ENCODE peak calls at places on chromosomes 13 and 19, in nine cellular contexts. M is cardiac fibroblast; Q is heart right ventricle; X is activated naive CD8-positive, alpha-beta T cell treated with anti-CD3 and anti-CD28 coated beads, Interleukin-2, amount 50 U/mL, for 24 hours; S is lower lobe of right lung; N is body of pancreas; P is activated T-cell treated with anti-CD3 and anti-CD28 coated beads, Interleukin-2, amount 50 U/mL, for 72 hours; Y is psoas muscle; C is left lung. T is an unnamed sample.

GRCh38 chr13:111395511-111396393 is 75.3 kb downstream of the TEX29 start:
- DNase-seq in M (no peak), Q (no peak), X (no peak), S (no peak), N (no peak), P (no peak), Y (no peak), C (no peak), T (no peak)

GRCh38 chr19:47107953-47108746 is 5.4 kb downstream of the ZC3H4 start:
- DNase-seq in M (peak), Q (no peak), X (no peak), S (no peak), N (no peak), P (no peak), Y (no peak), C (no peak), T (no peak)

GRCh38 chr19:13398780-13399726 is 107.2 kb downstream of the CACNA1A start:
- DNase-seq in M (peak), Q (no peak), X (no peak), S (no peak), N (no peak), P (no peak), Y (no peak), C (no peak), T (no peak)

GRCh38 chr19:17830567-17831418 is 9.5 kb upstream of the INSL3 start:
- DNase-seq in M (peak), Q (peak), X (peak), S (peak), N (peak), P (peak), Y (peak), C (peak), T (no peak)

GRCh38 chr19:33810821-33811220 is 14.2 kb downstream of the KCTD15 start:
- DNase-seq in M (no peak), Q (no peak), X (no peak), S (no peak), N (no peak), P (no peak), Y (no peak), C (no peak), T (no peak)

GRCh38 chr13:73870970-73871935 is 263.0 kb downstream of the KLF12 start:
- DNase-seq in M (peak), Q (peak), X (no peak), S (no peak), N (no peak), P (peak), Y (no peak), C (no peak), T (no peak)

GRCh38 chr19:4064551-4065260 is 2.0 kb downstream of the ZBTB7A start:
- DNase-seq in M (peak), Q (peak), X (peak), S (peak), N (peak), P (peak), Y (peak), C (no peak), T (peak)

GRCh38 chr19:6533000-6533328 is 2.1 kb downstream of the TNFSF9 start:
- DNase-seq in M (no peak), Q (no peak), X (no peak), S (no peak), N (no peak), P (no peak), Y (no peak), C (no peak), T (no peak)

T was measured in memory B cell.